ENCODE peak calls at places on chromosomes 4 and X, in five cellular contexts. U is heart right ventricle, P is adrenal gland, A is transverse colon, L is foreskin fibroblast. J is an unnamed sample.

GRCh38 chr4:4805805-4806345 is 53.6 kb upstream of the MSX1 start:
- DNase-seq in U (no peak), P (no peak), A (no peak), L (no peak), J (no peak)

GRCh38 chrX:22097295-22097694 is 65.2 kb downstream of the PHEX start:
- DNase-seq in U (no peak), P (no peak), A (no peak), L (peak), J (no peak)

GRCh38 chr4:186067757-186068385 is 1.1 kb upstream of the TLR3 start:
- DNase-seq in U (peak), P (peak), A (peak), L (peak), J (peak)

GRCh38 chr4:31964691-31965090 is 1244.5 kb downstream of the PCDH7 start:
- DNase-seq in U (no peak), P (no peak), A (no peak), L (no peak), J (no peak)

GRCh38 chr4:112857461-112857860 is 192.0 kb upstream of the ANK2 start:
- DNase-seq in U (no peak), P (no peak), A (no peak), L (peak), J (no peak)

GRCh38 chr4:4614925-4615678 is 73.3 kb upstream of the STX18 start:
- DNase-seq in U (no peak), P (no peak), A (no peak), L (peak), J (no peak)

GRCh38 chr4:182555997-182556418 is 312.8 kb downstream of the TENM3 start:
- DNase-seq in U (no peak), P (no peak), A (no peak), L (peak), J (no peak)

GRCh38 chr4:1246111-1246881 is 2.6 kb downstream of the CTBP1 start:
- DNase-seq in U (peak), P (peak), A (peak), L (no peak), J (peak)

GRCh38 chr4:101944649-101945048 is 154.1 kb downstream of the BANK1 start:
- DNase-seq in U (no peak), P (no peak), A (no peak), L (peak), J (no peak)

GRCh38 chr4:142614621-142615323 is 231.3 kb downstream of the INPP4B start:
- DNase-seq in U (no peak), P (no peak), A (no peak), L (peak), J (no peak)

GRCh38 chrX:67555578-67556203 is 11.9 kb downstream of the AR start:
- DNase-seq in U (no peak), P (peak), A (peak), L (no peak), J (no peak)

GRCh38 chr4:116925900-116926457 is 159.4 kb downstream of the TRAM1L1 start:
- DNase-seq in U (peak), P (no peak), A (no peak), L (peak), J (no peak)

GRCh38 chr4:80767944-80768343 is 262.6 kb upstream of the BMP3 start:
- DNase-seq in U (no peak), P (no peak), A (no peak), L (no peak), J (no peak)

GRCh38 chr4:127006509-127006908 is 626.2 kb upstream of the INTU start:
- DNase-seq in U (no peak), P (no peak), A (no peak), L (no peak), J (no peak)

GRCh38 chrX:119654112-119654531 is 38.8 kb downstream of the SEPTIN6 start:
- DNase-seq in U (peak), P (peak), A (no peak), L (peak), J (no peak)

GRCh38 chr4:111602848-111603247 is 542.4 kb upstream of the FAM241A start:
- DNase-seq in U (no peak), P (no peak), A (no peak), L (no peak), J (no peak)

GRCh38 chrX:318739-319578 is at the start of gene GTPBP6:
- DNase-seq in U (peak), P (peak), A (peak), L (peak), J (peak)

GRCh38 chr4:6230827-6231662 is 30.7 kb upstream of the JAKMIP1 start:
- DNase-seq in U (no peak), P (peak), A (no peak), L (no peak), J (no peak)

GRCh38 chrX:75301060-75301459 is 27.2 kb downstream of the UPRT start:
- DNase-seq in U (no peak), P (no peak), A (no peak), L (no peak), J (no peak)

GRCh38 chr4:147639388-147639787 is 22.2 kb downstream of the TMEM184C start:
- DNase-seq in U (no peak), P (no peak), A (no peak), L (peak), J (no peak)

GRCh38 chr4:59698041-59698440 is 1502.1 kb upstream of the ADGRL3 start:
- DNase-seq in U (no peak), P (no peak), A (no peak), L (no peak), J (no peak)

GRCh38 chrX:44314259-44314734 is 29.2 kb downstream of the EFHC2 start:
- DNase-seq in U (peak), P (no peak), A (peak), L (no peak), J (no peak)

GRCh38 chr4:152098365-152099060 is 337.7 kb upstream of the GATB start:
- DNase-seq in U (no peak), P (peak), A (no peak), L (no peak), J (no peak)

GRCh38 chr4:11002961-11003360 is 318.4 kb upstream of the CLNK start:
- DNase-seq in U (no peak), P (no peak), A (no peak), L (no peak), J (no peak)

GRCh38 chr4:168569066-168569908 is 72.4 kb downstream of the PALLD start:
- DNase-seq in U (no peak), P (no peak), A (peak), L (no peak), J (no peak)

GRCh38 chr4:138645289-138645688 is 370.3 kb upstream of the NOCT start:
- DNase-seq in U (no peak), P (no peak), A (no peak), L (no peak), J (no peak)

GRCh38 chrX:68693481-68694410 is 46.3 kb downstream of the STARD8 start:
- DNase-seq in U (peak), P (peak), A (peak), L (no peak), J (peak)

GRCh38 chr4:151442002-151442401 is 33.0 kb downstream of the FHIP1A start:
- DNase-seq in U (no peak), P (no peak), A (no peak), L (no peak), J (no peak)

GRCh38 chrX:123878177-123878576 is 18.3 kb downstream of the XIAP start:
- DNase-seq in U (no peak), P (no peak), A (no peak), L (no peak), J (no peak)

GRCh38 chr4:140691369-140691768 is 64.8 kb downstream of the TBC1D9 start:
- DNase-seq in U (no peak), P (no peak), A (no peak), L (peak), J (no peak)

GRCh38 chr4:15451866-15452765 is 17.6 kb upstream of the CC2D2A start:
- DNase-seq in U (no peak), P (no peak), A (no peak), L (peak), J (no peak)

GRCh38 chr4:148651991-148652390 is 209.8 kb upstream of the NR3C2 start:
- DNase-seq in U (no peak), P (no peak), A (no peak), L (no peak), J (no peak)

GRCh38 chrX:51395807-51396728 is 63.4 kb downstream of the NUDT10 start:
- DNase-seq in U (peak), P (peak), A (no peak), L (no peak), J (no peak)

GRCh38 chrX:8189096-8189830 is 18.2 kb upstream of the VCX2 start:
- DNase-seq in U (no peak), P (no peak), A (no peak), L (no peak), J (no peak)

GRCh38 chr4:56874166-56874565 is 33.5 kb upstream of the REST start:
- DNase-seq in U (no peak), P (no peak), A (peak), L (no peak), J (no peak)

GRCh38 chr4:6198768-6199343 is 1.5 kb downstream of the JAKMIP1 start:
- DNase-seq in U (no peak), P (no peak), A (no peak), L (no peak), J (no peak)

GRCh38 chrX:94830717-94831116 is 1156.7 kb downstream of the FAM133A start:
- DNase-seq in U (no peak), P (no peak), A (no peak), L (no peak), J (no peak)

GRCh38 chrX:94834226-94834625 is 1160.2 kb downstream of the FAM133A start:
- DNase-seq in U (no peak), P (no peak), A (no peak), L (no peak), J (no peak)

GRCh38 chrX:94831364-94831763 is 1157.4 kb downstream of the FAM133A start:
- DNase-seq in U (no peak), P (no peak), A (no peak), L (no peak), J (no peak)
- TF ChIP-seq CTCF in U (no peak), P (peak), A (no peak), L (no peak), J (no peak)

DNA sequence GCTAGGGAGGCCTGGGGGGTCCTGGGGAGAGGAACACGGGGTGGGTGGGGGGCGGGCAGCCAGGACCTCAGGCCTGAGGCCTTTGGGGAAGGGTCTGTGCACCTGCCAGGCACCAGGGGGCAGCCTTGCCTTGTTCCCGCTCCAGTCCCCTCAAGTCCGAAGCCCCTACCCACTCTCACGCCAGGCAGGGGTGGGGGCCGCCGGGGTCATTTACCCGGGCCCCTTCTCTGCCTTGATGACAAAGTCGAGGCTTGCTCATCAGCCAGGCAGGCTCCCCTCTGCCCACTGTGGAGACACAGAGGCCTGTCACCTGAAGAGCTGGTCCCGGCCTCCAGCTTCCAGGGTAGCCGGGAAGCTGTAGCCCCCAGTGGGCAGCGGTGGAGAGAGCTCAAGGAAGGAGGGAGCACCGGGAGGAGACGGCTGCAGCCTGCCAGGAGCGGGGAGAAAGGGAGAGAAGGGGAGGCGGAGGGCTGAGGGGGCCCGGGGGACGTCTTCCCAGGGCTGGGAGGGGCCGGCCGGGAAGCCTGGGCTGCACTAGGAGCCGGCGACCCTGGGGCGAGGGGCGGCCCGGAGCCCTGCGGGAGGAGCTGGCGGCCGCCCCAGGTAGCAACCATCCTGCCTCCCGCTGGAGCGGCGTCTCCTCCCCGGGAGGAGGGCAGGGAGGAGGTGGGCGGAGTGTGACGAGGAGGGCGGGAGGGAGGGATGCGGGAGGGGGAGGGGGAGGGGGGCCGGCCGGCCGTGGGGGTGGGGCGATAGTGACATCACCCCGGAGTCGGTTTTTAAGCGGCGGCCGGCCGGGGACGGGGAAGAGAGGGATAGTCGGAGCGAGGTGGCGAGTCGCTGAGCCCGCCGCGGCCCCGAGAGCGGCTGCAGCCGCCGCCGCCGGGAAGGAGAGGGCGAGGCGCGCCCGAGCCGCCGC is at the start of gene SLC6A8:
- DNase-seq in U (peak), P (peak), A (peak), L (peak), J (peak)
- TF ChIP-seq CTCF in U (no peak), P (peak), A (no peak), L (no peak), J (no peak)

GRCh38 chr4:73772353-73772752 is 32.0 kb downstream of the CXCL8 start:
- DNase-seq in U (no peak), P (no peak), A (no peak), L (no peak), J (no peak)
- TF ChIP-seq CTCF in U (no peak), P (no peak), A (no peak), L (no peak), J (no peak)

GRCh38 chr4:2462218-2462991 is 6.5 kb upstream of the RNF4 start:
- DNase-seq in U (peak), P (peak), A (peak), L (peak), J (peak)

GRCh38 chr4:2461246-2461960 is 7.5 kb upstream of the RNF4 start:
- DNase-seq in U (no peak), P (no peak), A (no peak), L (no peak), J (no peak)

GRCh38 chr4:2459589-2460349 is 9.1 kb upstream of the RNF4 start:
- DNase-seq in U (no peak), P (no peak), A (no peak), L (no peak), J (no peak)

GRCh38 chr4:2465032-2465431 is 3.9 kb upstream of the RNF4 start:
- DNase-seq in U (no peak), P (no peak), A (no peak), L (no peak), J (no peak)

DNA sequence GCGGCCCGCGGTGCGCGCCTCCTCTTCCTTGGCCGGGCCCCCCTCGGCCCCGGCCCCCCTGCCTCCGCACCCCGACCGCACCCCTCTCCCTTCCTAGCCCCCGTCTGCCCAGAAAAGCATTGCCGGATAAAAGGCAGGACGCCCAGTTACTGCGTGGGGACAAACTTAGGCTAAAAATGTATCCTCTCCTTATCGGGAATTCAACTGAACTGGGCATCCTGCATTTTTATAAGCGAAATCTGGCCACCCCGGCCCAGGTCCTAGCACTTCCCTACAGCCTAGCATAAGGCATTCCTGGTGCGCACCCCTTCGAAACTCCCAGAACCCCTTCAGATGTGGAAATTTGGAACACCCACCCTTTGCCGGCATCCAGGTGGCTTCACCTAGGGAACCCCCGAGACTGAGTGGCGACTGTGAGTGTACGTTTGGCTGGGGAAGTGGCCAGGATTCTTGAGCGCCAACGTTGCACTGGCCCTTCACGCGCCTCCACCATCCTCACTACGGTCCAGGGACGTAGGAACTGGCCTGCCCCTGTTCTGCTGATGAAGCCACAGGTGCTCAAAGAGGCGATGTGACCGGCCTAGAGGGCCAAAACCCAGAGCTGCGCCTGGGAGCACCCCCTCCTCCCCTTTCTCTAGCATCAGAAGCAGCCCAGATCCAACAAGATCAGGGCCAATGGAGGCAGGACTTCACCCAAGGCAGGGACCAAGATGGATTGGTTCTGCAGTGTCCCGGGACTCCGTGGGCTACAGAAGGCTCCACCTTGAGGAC is 5.7 kb upstream of the RNF4 start:
- DNase-seq in U (no peak), P (no peak), A (no peak), L (no peak), J (no peak)
- TF ChIP-seq CTCF in U (no peak), P (no peak), A (no peak), L (no peak), J (no peak)

GRCh38 chr4:54218736-54219135 is 10.4 kb upstream of the PDGFRA start:
- DNase-seq in U (no peak), P (no peak), A (no peak), L (no peak), J (no peak)
- TF ChIP-seq CTCF in U (no peak), P (no peak), A (no peak), L (no peak), J (no peak)